ENCODE peak calls at places on chromosomes 6 and 20, in five cellular contexts. F, I, W, B and K are unnamed samples.

GRCh38 chr6:141724731-141725130 is 408.0 kb upstream of the GJE1 start:
- DNase-seq in F (no peak), B (no peak), I (no peak), W (no peak), K (no peak)

GRCh38 chr6:134596191-134596590 is 278.3 kb upstream of the SGK1 start:
- DNase-seq in F (no peak), W (no peak), B (no peak), I (no peak), K (no peak)

GRCh38 chr20:52493177-52493711 is 301.7 kb upstream of the ZFP64 start:
- DNase-seq in I (no peak), B (no peak), W (no peak), F (peak; percentile 27), K (no peak)

GRCh38 chr6:91097316-91097878 is 510.5 kb upstream of the MAP3K7 start:
- DNase-seq in F (peak; percentile 29), I (no peak), W (no peak), B (no peak), K (no peak)

GRCh38 chr6:46899636-46900035 is 22.1 kb downstream of the ADGRF5 start:
- DNase-seq in W (no peak), F (no peak), I (no peak), B (no peak), K (no peak)

GRCh38 chr20:4545526-4545925 is 176.2 kb upstream of the PRND start:
- DNase-seq in B (no peak), I (no peak), F (no peak), W (no peak), K (no peak)

GRCh38 chr6:110085285-110085684 is 94.2 kb downstream of the WASF1 start:
- DNase-seq in I (no peak), B (no peak), F (no peak), W (no peak), K (no peak)

GRCh38 chr20:542777-543368 is 717 bp downstream of the CSNK2A1 start:
- DNase-seq in B (peak; percentile 50), I (no peak), F (peak; percentile 25), W (peak; percentile 39), K (no peak)

GRCh38 chr6:134152767-134153485 is 100.5 kb upstream of the SLC2A12 start:
- DNase-seq in I (no peak), B (no peak), W (no peak), F (no peak), K (no peak)

GRCh38 chr6:26269406-26270120 is 95.4 kb upstream of the BTN3A2 start:
- DNase-seq in I (no peak), F (no peak), B (no peak), W (no peak), K (no peak)

GRCh38 chr6:153816306-153816845 is 222.7 kb upstream of the OPRM1 start:
- DNase-seq in I (no peak), F (no peak), B (no peak), W (no peak), K (no peak)

GRCh38 chr20:38573381-38573780 is 7.6 kb upstream of the ADIG start:
- DNase-seq in W (no peak), B (no peak), I (no peak), F (no peak), K (no peak)

GRCh38 chr20:16947346-16947943 is 199.3 kb downstream of the OTOR start:
- DNase-seq in B (no peak), F (no peak), W (no peak), I (no peak), K (no peak)

GRCh38 chr6:52839124-52840055 is 1.2 kb downstream of the GSTA5 start:
- DNase-seq in F (peak; percentile 16), W (peak; percentile 56), B (peak; percentile 86), I (peak; percentile 34), K (peak; percentile 71)

GRCh38 chr6:168534265-168534664 is 93.3 kb downstream of the SMOC2 start:
- DNase-seq in I (no peak), B (no peak), W (no peak), F (peak; percentile 47), K (peak; percentile 63)

GRCh38 chr6:167572841-167573271 is 248.0 kb downstream of the TTLL2 start:
- DNase-seq in B (no peak), F (no peak), W (no peak), I (no peak), K (peak; percentile 66)

GRCh38 chr6:6892706-6893601 is 214.8 kb upstream of the RREB1 start:
- DNase-seq in F (peak; percentile 27), I (no peak), B (no peak), W (no peak), K (no peak)

GRCh38 chr6:6891949-6892461 is 215.8 kb upstream of the RREB1 start:
- DNase-seq in I (no peak), W (no peak), B (no peak), F (no peak), K (no peak)

GRCh38 chr6:54096811-54097210 is 14.4 kb upstream of the MLIP start:
- DNase-seq in I (no peak), W (no peak), B (no peak), F (no peak), K (no peak)

GRCh38 chr6:39466664-39467063 is 144.2 kb upstream of the KCNK16 start:
- DNase-seq in W (no peak), I (no peak), B (no peak), F (no peak), K (no peak)

GRCh38 chr20:58565461-58566175 is 50.4 kb upstream of the APCDD1L start:
- DNase-seq in I (no peak), F (no peak), W (no peak), B (no peak), K (no peak)

GRCh38 chr6:75602164-75602896 is 650 bp downstream of the SENP6 start:
- DNase-seq in B (peak; percentile 62), I (peak; percentile 78), F (peak; percentile 48), W (peak; percentile 80), K (peak; percentile 65)

GRCh38 chr6:159633196-159633595 is 59.8 kb downstream of the SOD2 start:
- DNase-seq in F (no peak), B (peak; percentile 27), I (no peak), W (peak; percentile 24), K (peak; percentile 49)

GRCh38 chr20:47941869-47942268 is 156.6 kb upstream of the SULF2 start:
- DNase-seq in I (no peak), F (no peak), B (no peak), W (no peak), K (no peak)

GRCh38 chr20:47931002-47931401 is 145.7 kb upstream of the SULF2 start:
- DNase-seq in I (no peak), B (no peak), F (no peak), W (no peak), K (no peak)

GRCh38 chr20:47940101-47940813 is 155.0 kb upstream of the SULF2 start:
- DNase-seq in W (no peak), F (no peak), I (no peak), B (no peak), K (no peak)

GRCh38 chr20:47934761-47935160 is 149.5 kb upstream of the SULF2 start:
- DNase-seq in F (no peak), B (no peak), I (no peak), W (no peak), K (no peak)

DNA sequence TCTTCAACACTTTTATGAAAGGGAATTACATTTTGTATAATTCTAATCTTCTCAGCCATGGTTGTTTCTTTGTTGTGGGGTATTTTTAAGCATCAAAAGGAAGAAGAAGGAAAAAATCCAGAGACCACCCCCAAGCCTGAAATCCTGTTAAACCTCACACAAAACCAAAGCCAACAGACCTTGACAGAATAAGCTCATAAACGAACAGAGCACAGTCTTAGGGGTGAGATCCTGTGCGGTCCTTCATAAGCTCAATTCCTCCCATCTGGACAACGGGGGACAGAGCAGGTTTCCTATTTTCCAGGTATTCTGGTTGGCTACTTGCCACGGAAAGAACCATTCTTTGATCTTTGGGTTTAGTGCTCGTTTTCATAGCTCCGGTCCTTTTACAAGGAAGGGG is 151.3 kb upstream of the SULF2 start:
- DNase-seq in W (no peak), I (no peak), F (no peak), B (peak; percentile 34), K (no peak)
- H3K27me3 ChIP-seq in W (no peaks in the 10 kb centered on the region), I (no peaks in the 10 kb centered on the region), F (no peaks in the 10 kb centered on the region), B (no peaks in the 10 kb centered on the region), K (no peaks in the 10 kb centered on the region)

GRCh38 chr6:30463651-30464618 is 25.4 kb upstream of the HLA-E start:
- DNase-seq in I (peak; percentile 53), B (no peak), F (no peak), W (no peak), K (no peak)
- H3K27me3 ChIP-seq in I (peaks cover 85% of the 10 kb centered on the region), B (peaks cover 94% of the 10 kb centered on the region), F (peaks cover 85% of the 10 kb centered on the region), W (peaks cover 100% of the 10 kb centered on the region), K (peaks cover 74% of the 10 kb centered on the region)

GRCh38 chr20:62973033-62973745 is 20.7 kb downstream of the SLC17A9 start:
- DNase-seq in W (no peak), B (no peak), I (no peak), F (no peak), K (peak; percentile 84)

GRCh38 chr20:62969939-62970306 is 17.4 kb downstream of the SLC17A9 start:
- DNase-seq in B (no peak), W (no peak), I (no peak), F (no peak), K (no peak)

GRCh38 chr20:62972270-62973032 is 19.9 kb downstream of the SLC17A9 start:
- DNase-seq in B (peak; percentile 93), W (peak; percentile 93), I (peak; percentile 79), F (peak; percentile 82), K (peak; percentile 98)

GRCh38 chr20:62970307-62971210 is 18.1 kb downstream of the SLC17A9 start:
- DNase-seq in W (no peak), B (no peak), F (no peak), I (no peak), K (peak; percentile 77)

GRCh38 chr20:62971211-62971949 is 18.9 kb downstream of the SLC17A9 start:
- DNase-seq in W (no peak), F (no peak), I (no peak), B (no peak), K (no peak)
- H3K27me3 ChIP-seq in W (peaks cover 52% of the 10 kb centered on the region), F (peaks cover 31% of the 10 kb centered on the region), I (peaks cover 25% of the 10 kb centered on the region), B (no peaks in the 10 kb centered on the region), K (peaks cover 21% of the 10 kb centered on the region)

DNA sequence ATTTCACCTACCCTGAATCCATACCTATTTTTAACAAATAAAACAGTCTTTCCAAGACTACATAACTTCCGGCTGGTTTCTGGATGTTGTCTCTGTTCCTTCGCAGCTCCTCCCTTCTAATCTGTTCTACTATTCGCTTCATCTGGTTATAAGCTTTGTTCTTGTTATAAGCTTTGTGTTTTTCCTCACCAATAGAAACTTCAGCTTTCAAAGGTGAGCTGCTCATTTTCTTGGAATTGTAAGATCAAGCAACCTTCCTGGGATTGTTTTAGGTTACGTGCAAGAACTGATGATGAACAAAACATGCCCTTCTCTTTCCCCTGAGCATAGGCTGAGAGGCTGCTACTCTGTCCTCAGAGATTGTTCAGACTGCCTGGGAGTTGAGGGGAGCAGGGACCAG is 2.1 kb downstream of the GFOD1 start:
- DNase-seq in I (no peak), F (no peak), B (no peak), W (no peak), K (no peak)
- H3K27me3 ChIP-seq in I (no peaks in the 10 kb centered on the region), F (no peaks in the 10 kb centered on the region), B (no peaks in the 10 kb centered on the region), W (peaks cover 66% of the 10 kb centered on the region), K (peaks cover 33% of the 10 kb centered on the region)